ENCODE peak calls at places on chromosomes 16 and 17, in five cellular contexts. O, G, X, F and B are unnamed samples.

GRCh38 chr17:71188811-71189492 is 931.9 kb upstream of the SOX9 start:
- DNase-seq in O (no peak), G (no peak), X (no peak), F (no peak), B (no peak)

GRCh38 chr17:67021718-67022450 is 22.5 kb upstream of the CACNG1 start:
- DNase-seq in O (peak; percentile 6), G (no peak), X (no peak), F (no peak), B (no peak)

GRCh38 chr17:1641065-1641403 is 4.5 kb downstream of the SCARF1 start:
- DNase-seq in O (no peak), G (no peak), X (no peak), F (no peak), B (no peak)

GRCh38 chr16:27642753-27643152 is 92.8 kb downstream of the KATNIP start:
- DNase-seq in O (no peak), G (no peak), X (no peak), F (no peak), B (no peak)

GRCh38 chr16:49440156-49441065 is 66.8 kb downstream of the C16orf78 start:
- DNase-seq in O (no peak), G (peak; percentile 20), X (no peak), F (no peak), B (no peak)

GRCh38 chr16:82751020-82751419 is 124.3 kb downstream of the CDH13 start:
- DNase-seq in O (no peak), G (no peak), X (no peak), F (no peak), B (no peak)

GRCh38 chr16:31113420-31114124 is 3.9 kb upstream of the KAT8 start:
- DNase-seq in O (no peak), G (no peak), X (peak; percentile 16), F (no peak), B (no peak)

GRCh38 chr16:1734123-1734522 is 28.1 kb downstream of the MAPK8IP3 start:
- DNase-seq in O (no peak), G (no peak), X (no peak), F (no peak), B (no peak)

GRCh38 chr17:12631076-12631475 is 34.6 kb upstream of the MYOCD start:
- DNase-seq in O (no peak), G (no peak), X (no peak), F (no peak), B (no peak)

GRCh38 chr16:49183911-49184310 is 97.7 kb downstream of the CBLN1 start:
- DNase-seq in O (peak; percentile 54), G (no peak), X (peak; percentile 49), F (no peak), B (no peak)

GRCh38 chr17:146546-146945 is 9.2 kb downstream of the SCGB1C2 start:
- DNase-seq in O (no peak), G (peak; percentile 38), X (no peak), F (no peak), B (peak; percentile 56)

GRCh38 chr17:69448431-69449102 is 34.1 kb downstream of the MAP2K6 start:
- DNase-seq in O (peak; percentile 41), G (no peak), X (no peak), F (no peak), B (no peak)

GRCh38 chr17:30237296-30238002 is 2.0 kb upstream of the SLC6A4 start:
- DNase-seq in O (no peak), G (no peak), X (no peak), F (peak; percentile 53), B (no peak)
- H3K4me3 ChIP-seq in O (no peak overlapping the region), G (no peak overlapping the region), X (no peak overlapping the region), F (no peak overlapping the region), B (no peak overlapping the region)

GRCh38 chr16:20352615-20353014 is at the start of gene UMOD:
- DNase-seq in O (no peak), G (no peak), X (no peak), F (no peak), B (no peak)

GRCh38 chr16:20353379-20353778 is 864 bp upstream of the UMOD start:
- DNase-seq in O (no peak), G (no peak), X (no peak), F (no peak), B (no peak)

GRCh38 chr16:20348365-20349185 is 3.9 kb downstream of the UMOD start:
- DNase-seq in O (no peak), G (no peak), X (no peak), F (no peak), B (no peak)

GRCh38 chr16:20347666-20348364 is 4.7 kb downstream of the UMOD start:
- DNase-seq in O (no peak), G (no peak), X (no peak), F (no peak), B (no peak)

GRCh38 chr16:20349615-20350014 is 2.9 kb downstream of the UMOD start:
- DNase-seq in O (no peak), G (no peak), X (no peak), F (no peak), B (no peak)
- TF ChIP-seq CTCF in O (no peak), G (no peak), X (no peak), F (no peak), B (no peak)

GRCh38 chr16:84527486-84528269 is 23.2 kb upstream of the MEAK7 start:
- DNase-seq in O (no peak), G (no peak), X (no peak), F (no peak), B (no peak)

GRCh38 chr16:84530590-84530989 is 26.1 kb upstream of the MEAK7 start:
- DNase-seq in O (no peak), G (no peak), X (no peak), F (no peak), B (no peak)

GRCh38 chr16:84526794-84527485 is 22.5 kb upstream of the MEAK7 start:
- DNase-seq in O (no peak), G (peak; percentile 78), X (peak; percentile 44), F (no peak), B (no peak)

GRCh38 chr16:84529607-84530006 is 25.1 kb upstream of the MEAK7 start:
- DNase-seq in O (no peak), G (no peak), X (no peak), F (no peak), B (no peak)

GRCh38 chr16:84528317-84528716 is 23.9 kb upstream of the MEAK7 start:
- DNase-seq in O (no peak), G (no peak), X (no peak), F (no peak), B (no peak)
- H3K27ac ChIP-seq in O (no peak overlapping the region), G (no peak overlapping the region), X (no peak overlapping the region), F (no peak overlapping the region), B (no peak overlapping the region)

DNA sequence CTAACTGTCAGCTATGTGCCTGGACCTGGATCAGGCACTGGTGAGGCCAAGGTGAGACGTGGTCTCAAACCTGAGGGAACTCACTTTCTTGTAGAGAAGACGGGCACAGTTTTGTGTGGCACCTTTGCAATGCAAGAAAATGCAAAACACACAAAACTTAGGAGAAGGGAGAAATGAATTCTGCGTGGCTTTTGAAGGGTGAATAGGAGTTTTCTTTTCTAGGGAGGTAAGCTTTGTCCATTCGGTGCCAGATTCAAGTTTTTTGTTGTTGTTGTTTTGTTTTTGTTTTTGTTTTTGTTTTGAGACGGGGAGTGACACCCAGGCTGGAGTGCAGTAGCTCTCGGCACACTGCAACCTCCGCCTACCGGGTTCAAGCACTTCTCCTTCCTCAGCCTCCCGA is 1.4 kb downstream of the TOM1L1 start:
- DNase-seq in O (no peak), G (no peak), X (no peak), F (no peak), B (no peak)
- H3K4me3 ChIP-seq in O (no peak overlapping the region), G (peak overlapping the region; percentile 59), X (no peak overlapping the region), F (peak overlapping the region; percentile 79), B (no peak overlapping the region)

GRCh38 chr17:11142231-11142630 is 98.8 kb upstream of the SHISA6 start:
- DNase-seq in O (no peak), G (no peak), X (no peak), F (no peak), B (no peak)

GRCh38 chr17:11140501-11140900 is 100.5 kb upstream of the SHISA6 start:
- DNase-seq in O (no peak), G (no peak), X (no peak), F (no peak), B (no peak)

GRCh38 chr17:11140028-11140427 is 101.0 kb upstream of the SHISA6 start:
- DNase-seq in O (no peak), G (no peak), X (no peak), F (no peak), B (no peak)

DNA sequence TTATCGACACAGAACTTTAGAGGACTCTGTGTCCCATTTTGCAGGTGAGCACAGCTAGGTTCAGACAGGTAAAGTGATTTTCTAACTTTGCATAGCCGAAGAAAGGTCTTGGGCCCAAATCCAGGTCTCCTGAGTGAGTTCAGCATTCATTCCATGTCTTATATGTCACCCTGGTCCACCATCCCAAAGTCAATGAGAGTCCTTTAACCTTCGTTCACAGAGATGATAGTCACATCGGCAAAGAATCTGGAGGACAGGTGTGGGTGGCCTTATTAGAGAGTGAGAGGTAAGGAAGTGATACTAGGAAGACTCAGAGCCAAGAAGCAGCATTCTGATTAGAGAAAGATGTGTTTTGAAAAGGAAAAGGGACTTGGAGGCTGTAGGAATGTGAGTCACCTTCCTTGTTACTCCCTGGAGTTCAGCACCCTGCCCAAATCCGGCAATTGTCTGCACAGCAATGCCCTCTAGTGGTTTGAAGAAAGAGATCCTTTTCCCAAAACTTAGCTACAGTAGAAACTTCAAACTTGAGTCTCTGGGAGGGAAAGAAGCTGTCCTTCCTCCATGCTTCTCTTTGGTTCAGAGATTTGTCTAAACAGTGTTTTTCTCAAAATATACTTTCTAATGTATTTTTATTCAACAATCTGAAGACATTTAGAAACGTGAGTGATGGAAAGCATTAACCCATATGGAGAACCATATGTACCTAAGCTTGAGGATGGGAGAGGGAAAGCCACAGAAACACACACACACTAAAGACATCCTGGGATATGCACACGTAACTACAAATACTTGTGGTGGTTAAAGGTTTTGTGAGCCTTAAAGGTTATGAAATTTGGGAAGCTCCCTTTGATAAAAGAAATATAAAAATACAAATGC is 96.4 kb upstream of the SHISA6 start:
- DNase-seq in O (peak; percentile 31), G (no peak), X (peak; percentile 78), F (no peak), B (no peak)
- TF ChIP-seq CTCF in O (no peak), G (peak; percentile 22), X (peak; percentile 82), F (no peak), B (peak; percentile 51)

DNA sequence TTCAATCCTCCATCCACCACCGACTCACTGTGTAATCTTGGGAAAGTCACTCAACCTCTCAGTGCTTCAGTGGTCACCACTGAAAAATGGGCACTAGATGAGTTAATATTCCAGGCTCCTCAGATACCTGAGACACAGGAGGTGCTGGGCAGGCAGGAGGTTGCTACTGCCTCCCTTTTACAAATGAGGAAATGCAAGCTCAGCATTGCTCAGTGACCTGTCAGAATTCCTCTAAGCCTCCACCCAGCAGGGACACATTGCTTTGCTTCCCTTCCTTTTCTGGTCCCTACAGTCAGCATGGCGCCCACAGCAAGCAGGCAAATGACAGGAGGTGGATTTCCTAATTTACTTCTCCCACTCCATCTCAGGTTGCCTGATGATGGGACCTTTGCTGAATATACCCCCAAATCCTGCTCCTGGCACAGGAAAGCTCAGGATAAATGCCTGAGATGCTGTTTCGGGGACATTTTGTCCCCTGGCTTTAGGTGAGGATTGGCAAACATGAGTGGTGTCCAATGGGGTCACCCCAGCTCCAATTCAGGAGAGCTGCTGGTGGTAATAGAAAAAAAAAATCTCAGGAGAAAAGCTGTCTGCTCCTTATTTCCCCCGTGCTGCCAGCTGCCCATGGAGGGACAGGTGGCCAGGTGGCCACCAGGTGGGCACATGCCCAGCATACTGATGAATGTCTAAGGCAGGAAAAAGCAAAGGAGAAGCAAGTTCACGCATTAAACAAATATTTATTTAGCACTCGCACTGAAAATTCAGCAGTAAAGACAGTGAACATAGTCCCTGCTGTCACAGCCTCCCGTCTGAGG is 5.0 kb upstream of the KRT13 start:
- DNase-seq in O (no peak), G (no peak), X (peak; percentile 48), F (no peak), B (no peak)
- H3K27ac ChIP-seq in O (no peak overlapping the region), G (no peak overlapping the region), X (peak overlapping the region; percentile 13), F (no peak overlapping the region), B (no peak overlapping the region)

GRCh38 chr17:82869536-82869935 is 29.7 kb upstream of the ZNF750 start:
- DNase-seq in O (no peak), G (no peak), X (no peak), F (no peak), B (no peak)
- H3K4me3 ChIP-seq in O (no peak overlapping the region), G (no peak overlapping the region), X (no peak overlapping the region), F (no peak overlapping the region), B (no peak overlapping the region)